ENCODE peak calls at places on chromosomes 2 and 18, in four cellular contexts. One of them, this sample, is unnamed.

GRCh38 chr18:35038881-35039491 is 2.2 kb upstream of the MAPRE2 start:
- DNase-seq in hepatocyte: no peak
- DNase-seq in transverse colon: no peak
- DNase-seq in uterus: no peak
- DNase-seq in this sample: no peak

GRCh38 chr2:60560734-60561649 is 7.5 kb upstream of the BCL11A start:
- DNase-seq in transverse colon: no peak
- DNase-seq in hepatocyte: peak; percentile 63
- DNase-seq in uterus: no peak
- DNase-seq in this sample: no peak

GRCh38 chr2:237458519-237458918 is 28.5 kb upstream of the MLPH start:
- DNase-seq in transverse colon: no peak
- DNase-seq in uterus: no peak
- DNase-seq in hepatocyte: no peak
- DNase-seq in this sample: no peak

GRCh38 chr2:213213186-213213585 is 61.8 kb upstream of the IKZF2 start:
- DNase-seq in uterus: no peak
- DNase-seq in hepatocyte: no peak
- DNase-seq in transverse colon: no peak
- DNase-seq in this sample: peak; percentile 51

GRCh38 chr2:191470306-191470705 is 207.6 kb upstream of the NABP1 start:
- DNase-seq in hepatocyte: no peak
- DNase-seq in uterus: no peak
- DNase-seq in transverse colon: no peak
- DNase-seq in this sample: no peak

GRCh38 chr2:36290306-36290705 is 65.3 kb upstream of the CRIM1 start:
- DNase-seq in hepatocyte: no peak
- DNase-seq in transverse colon: no peak
- DNase-seq in uterus: no peak
- DNase-seq in this sample: no peak

GRCh38 chr2:26521054-26521912 is 43.4 kb upstream of the OTOF start:
- DNase-seq in transverse colon: peak; percentile 21
- DNase-seq in uterus: no peak
- DNase-seq in hepatocyte: peak; percentile 46
- DNase-seq in this sample: peak; percentile 26

GRCh38 chr18:48342588-48342987 is 66.6 kb downstream of the ZBTB7C start:
- DNase-seq in hepatocyte: no peak
- DNase-seq in transverse colon: no peak
- DNase-seq in uterus: no peak
- DNase-seq in this sample: no peak

GRCh38 chr2:136384541-136385303 is 266.8 kb upstream of the CXCR4 start:
- DNase-seq in uterus: no peak
- DNase-seq in transverse colon: peak; percentile 26
- DNase-seq in hepatocyte: peak; percentile 65
- DNase-seq in this sample: no peak

GRCh38 chr18:26634631-26635030 is 86.3 kb upstream of the KCTD1 start:
- DNase-seq in transverse colon: no peak
- DNase-seq in hepatocyte: no peak
- DNase-seq in uterus: no peak
- DNase-seq in this sample: no peak

GRCh38 chr2:213306320-213306942 is 22.2 kb downstream of the SPAG16 start:
- DNase-seq in uterus: no peak
- DNase-seq in transverse colon: peak; percentile 28
- DNase-seq in hepatocyte: peak; percentile 13
- DNase-seq in this sample: no peak

GRCh38 chr2:54560146-54560881 is 104.2 kb downstream of the SPTBN1 start:
- DNase-seq in transverse colon: peak; percentile 69
- DNase-seq in hepatocyte: peak; percentile 42
- DNase-seq in uterus: peak; percentile 78
- DNase-seq in this sample: peak; percentile 55
- H3K27ac ChIP-seq in transverse colon: peak overlapping the region; percentile 94
- H3K27ac ChIP-seq in hepatocyte: peak overlapping the region; percentile 98
- H3K27ac ChIP-seq in uterus: peak overlapping the region; percentile 92
- H3K27ac ChIP-seq in this sample: no peak overlapping the region

DNA sequence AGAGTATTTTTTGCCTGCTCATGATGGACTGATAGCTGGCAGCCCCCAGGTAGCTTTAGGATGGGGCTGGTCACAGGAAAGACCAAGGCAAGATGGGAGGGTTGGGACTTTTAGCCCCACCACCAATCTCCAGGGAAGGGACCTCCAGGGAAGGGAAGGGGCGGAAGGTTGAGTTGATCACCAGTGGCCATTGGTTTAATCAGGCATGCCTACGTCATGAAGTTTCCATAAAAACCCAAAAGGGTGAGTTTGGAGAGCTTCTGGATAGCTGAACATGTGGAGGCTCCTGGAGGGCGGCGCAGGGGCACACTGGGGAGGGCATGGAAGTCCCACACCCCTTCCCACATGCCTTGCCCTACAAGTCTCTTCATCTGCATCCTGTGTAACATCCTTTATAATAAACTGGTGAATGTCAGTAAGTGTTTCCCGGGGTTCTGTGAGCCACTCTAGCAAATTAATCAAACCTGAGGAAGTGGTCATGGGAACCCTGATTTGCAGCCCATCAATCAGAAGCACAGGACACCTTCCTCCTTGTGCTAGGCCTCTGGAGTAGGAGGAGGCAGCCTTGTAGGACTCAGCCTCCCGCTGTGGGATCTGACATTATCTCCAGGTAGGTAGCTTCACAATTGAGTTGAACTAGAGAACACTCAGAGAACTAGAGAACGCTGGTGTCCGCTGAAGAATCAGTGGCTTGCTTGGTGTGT is 30.3 kb downstream of the RAB31 start:
- DNase-seq in uterus: no peak
- DNase-seq in transverse colon: no peak
- DNase-seq in hepatocyte: no peak
- DNase-seq in this sample: no peak
- H3K27ac ChIP-seq in uterus: no peak overlapping the region
- H3K27ac ChIP-seq in transverse colon: no peak overlapping the region
- H3K27ac ChIP-seq in hepatocyte: peak overlapping the region; percentile 72
- H3K27ac ChIP-seq in this sample: no peak overlapping the region

DNA sequence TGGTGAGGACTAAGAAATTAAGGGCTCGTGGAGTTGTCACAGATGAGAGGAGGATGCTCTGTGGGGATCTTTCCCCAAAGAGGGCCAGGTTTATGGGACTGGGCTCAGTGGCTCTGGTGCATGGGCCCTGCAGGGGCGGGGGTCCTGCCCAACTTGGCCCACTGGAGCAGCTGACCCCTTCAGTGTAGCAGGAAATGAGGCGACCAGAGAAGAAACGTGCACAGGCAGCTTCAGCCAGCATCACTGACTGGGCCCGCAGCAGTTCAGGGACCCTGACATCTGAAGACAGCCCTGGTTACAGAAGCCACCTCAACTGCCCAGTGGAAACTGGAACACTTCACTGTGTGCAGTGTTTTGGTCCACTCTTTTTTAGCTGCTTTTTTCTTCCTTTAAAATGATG is 72.8 kb downstream of the EMILIN2 start:
- DNase-seq in transverse colon: no peak
- DNase-seq in uterus: no peak
- DNase-seq in hepatocyte: no peak
- DNase-seq in this sample: no peak
- H3K27ac ChIP-seq in transverse colon: no peak overlapping the region
- H3K27ac ChIP-seq in uterus: no peak overlapping the region
- H3K27ac ChIP-seq in hepatocyte: no peak overlapping the region
- H3K27ac ChIP-seq in this sample: no peak overlapping the region

GRCh38 chr2:182866461-182867369 is at the start of gene FRZB:
- DNase-seq in hepatocyte: peak; percentile 77
- DNase-seq in transverse colon: peak; percentile 32
- DNase-seq in uterus: peak; percentile 87
- DNase-seq in this sample: peak; percentile 90
- H3K27ac ChIP-seq in hepatocyte: peak within 1 kb of the TSS; percentile 45
- H3K27ac ChIP-seq in transverse colon: peak within 1 kb of the TSS; percentile 69
- H3K27ac ChIP-seq in uterus: peak within 1 kb of the TSS; percentile 76
- H3K27ac ChIP-seq in this sample: peak within 1 kb of the TSS; percentile 63

GRCh38 chr2:231425811-231426703 is 30.5 kb downstream of the B3GNT7 start:
- DNase-seq in transverse colon: no peak
- DNase-seq in uterus: no peak
- DNase-seq in hepatocyte: peak; percentile 41
- DNase-seq in this sample: no peak
- H3K27ac ChIP-seq in transverse colon: no peak overlapping the region
- H3K27ac ChIP-seq in uterus: no peak overlapping the region
- H3K27ac ChIP-seq in hepatocyte: no peak overlapping the region
- H3K27ac ChIP-seq in this sample: no peak overlapping the region